ENCODE peak calls at places on chromosomes 7 and 10, in six cellular contexts. K, N, O, Q, H and E are unnamed samples.
A peak's percentile ranks its signal among the peaks of the same experiment; 100 is the strongest.

GRCh38 chr7:69654849-69655707 is 56.8 kb downstream of the AUTS2 start:
- DNase-seq in H (no peak), O (no peak), K (no peak), N (no peak), Q (no peak), E (no peak)

GRCh38 chr7:93298671-93299070 is 66.5 kb downstream of the VPS50 start:
- DNase-seq in N (peak; percentile 28), K (peak; percentile 68), O (no peak), Q (no peak), H (no peak), E (no peak)

GRCh38 chr10:129542589-129542988 is 75.5 kb downstream of the MGMT start:
- DNase-seq in Q (no peak), H (no peak), O (no peak), N (no peak), K (no peak), E (no peak)

GRCh38 chr7:66145404-66145843 is 30.8 kb downstream of the CRCP start:
- DNase-seq in N (no peak), K (peak; percentile 40), O (no peak), Q (peak; percentile 70), H (no peak), E (no peak)

GRCh38 chr10:92591550-92592140 is 1.3 kb upstream of the KIF11 start:
- DNase-seq in H (peak; percentile 87), O (peak; percentile 80), N (peak; percentile 52), K (peak; percentile 94), Q (peak; percentile 97), E (peak; percentile 89)

GRCh38 chr7:135501402-135501801 is 8.5 kb downstream of the CNOT4 start:
- DNase-seq in K (peak; percentile 40), O (no peak), N (no peak), Q (no peak), H (no peak), E (no peak)

GRCh38 chr10:11232222-11232961 is 214.7 kb downstream of the CELF2 start:
- DNase-seq in O (no peak), K (no peak), H (no peak), Q (no peak), N (no peak), E (no peak)

GRCh38 chr10:69549959-69550358 is 23.3 kb downstream of the NEUROG3 start:
- DNase-seq in Q (no peak), K (peak; percentile 9), H (no peak), O (no peak), N (no peak), E (no peak)

GRCh38 chr7:12814797-12815196 is 127.4 kb downstream of the ARL4A start:
- DNase-seq in H (no peak), K (no peak), Q (no peak), N (no peak), O (no peak), E (no peak)

GRCh38 chr10:130631139-130631864 is 495.1 kb downstream of the GLRX3 start:
- DNase-seq in K (no peak), Q (no peak), N (no peak), H (no peak), O (no peak), E (no peak)

GRCh38 chr10:101014966-101015581 is 15.5 kb downstream of the LZTS2 start:
- DNase-seq in Q (no peak), H (no peak), N (peak; percentile 85), K (peak; percentile 95), O (no peak), E (no peak)

GRCh38 chr10:124612611-124613498 is 131.3 kb downstream of the FAM53B start:
- DNase-seq in O (peak; percentile 44), K (peak; percentile 75), H (no peak), N (no peak), Q (no peak), E (no peak)

GRCh38 chr10:8146650-8147049 is 92.2 kb downstream of the GATA3 start:
- DNase-seq in H (no peak), N (no peak), O (no peak), K (peak; percentile 33), Q (no peak), E (no peak)

GRCh38 chr7:143360788-143361551 is 1.5 kb downstream of the FAM131B start:
- DNase-seq in K (no peak), N (no peak), H (no peak), Q (no peak), O (no peak), E (no peak)

GRCh38 chr7:24756989-24757798 is at the start of gene GSDME:
- DNase-seq in N (no peak), H (peak; percentile 87), Q (peak; percentile 82), K (peak; percentile 62), O (peak; percentile 78), E (peak; percentile 88)

GRCh38 chr7:2452074-2452507 is 24.1 kb downstream of the GRIFIN start:
- DNase-seq in Q (no peak), K (no peak), O (no peak), N (no peak), H (peak; percentile 73), E (peak; percentile 76)

GRCh38 chr7:128938524-128939074 is 872 bp downstream of the IRF5 start:
- DNase-seq in O (no peak), N (no peak), H (no peak), Q (no peak), K (peak; percentile 14), E (no peak)

GRCh38 chr10:47374611-47375536 is 9.2 kb downstream of the ZNF488 start:
- DNase-seq in O (no peak), H (no peak), N (peak; percentile 44), K (peak; percentile 55), Q (peak; percentile 82), E (no peak)

GRCh38 chr10:74177140-74177677 is 26.2 kb downstream of the ADK start:
- DNase-seq in N (no peak), H (peak; percentile 31), K (peak; percentile 53), O (no peak), Q (no peak), E (peak; percentile 49)

GRCh38 chr7:50713357-50713965 is 69.2 kb downstream of the GRB10 start:
- DNase-seq in H (no peak), N (no peak), O (no peak), Q (no peak), K (no peak), E (no peak)

DNA sequence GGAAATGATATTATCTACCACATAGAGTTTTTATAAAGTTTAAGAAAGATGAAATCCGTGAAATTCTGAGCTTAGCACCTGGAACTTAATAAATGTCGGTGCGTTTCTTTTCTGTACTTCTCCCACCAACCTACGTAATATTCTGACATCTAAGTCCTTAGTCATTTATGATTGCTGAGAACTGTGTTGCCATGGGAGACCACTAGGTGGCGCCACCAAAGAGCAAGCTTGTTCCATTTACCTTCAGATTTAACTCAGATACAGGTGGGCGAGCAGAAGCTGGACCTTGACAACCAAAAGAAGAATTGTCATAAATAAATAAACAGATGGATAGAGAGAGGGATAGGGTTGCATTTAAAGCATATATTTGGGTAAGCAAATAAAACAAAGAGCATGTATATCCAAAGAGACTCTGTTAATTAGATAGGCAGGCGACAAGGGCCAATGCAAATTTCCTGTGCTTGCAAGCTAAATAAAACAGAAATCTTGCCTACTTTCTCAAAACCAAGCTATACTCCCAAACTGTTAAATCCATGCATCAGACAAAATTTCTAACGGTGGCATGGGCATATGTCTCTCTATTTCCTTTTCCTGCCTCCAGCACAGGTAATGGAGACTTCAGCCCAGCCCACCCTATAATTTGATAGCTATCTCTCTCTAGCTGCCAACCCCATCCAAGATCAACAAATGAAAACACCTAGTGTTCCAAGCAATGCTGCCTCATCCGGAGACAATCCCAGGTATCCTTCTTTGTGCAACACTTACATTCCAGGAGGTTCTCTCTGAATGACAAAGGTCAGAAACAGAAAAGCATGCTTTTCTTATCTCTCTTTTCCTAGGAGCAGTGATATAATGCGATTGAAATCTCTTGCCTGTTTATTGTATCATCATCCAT is 699.6 kb downstream of the INHBA start:
- DNase-seq in Q (no peak), K (peak; percentile 77), N (no peak), O (peak; percentile 64), H (peak; percentile 11), E (peak; percentile 15)
- TF ChIP-seq CTCF in Q (peak; percentile 60), K (peak; percentile 85), N (peak; percentile 67), O (peak; percentile 85), H (peak; percentile 83), E (peak; percentile 67)

DNA sequence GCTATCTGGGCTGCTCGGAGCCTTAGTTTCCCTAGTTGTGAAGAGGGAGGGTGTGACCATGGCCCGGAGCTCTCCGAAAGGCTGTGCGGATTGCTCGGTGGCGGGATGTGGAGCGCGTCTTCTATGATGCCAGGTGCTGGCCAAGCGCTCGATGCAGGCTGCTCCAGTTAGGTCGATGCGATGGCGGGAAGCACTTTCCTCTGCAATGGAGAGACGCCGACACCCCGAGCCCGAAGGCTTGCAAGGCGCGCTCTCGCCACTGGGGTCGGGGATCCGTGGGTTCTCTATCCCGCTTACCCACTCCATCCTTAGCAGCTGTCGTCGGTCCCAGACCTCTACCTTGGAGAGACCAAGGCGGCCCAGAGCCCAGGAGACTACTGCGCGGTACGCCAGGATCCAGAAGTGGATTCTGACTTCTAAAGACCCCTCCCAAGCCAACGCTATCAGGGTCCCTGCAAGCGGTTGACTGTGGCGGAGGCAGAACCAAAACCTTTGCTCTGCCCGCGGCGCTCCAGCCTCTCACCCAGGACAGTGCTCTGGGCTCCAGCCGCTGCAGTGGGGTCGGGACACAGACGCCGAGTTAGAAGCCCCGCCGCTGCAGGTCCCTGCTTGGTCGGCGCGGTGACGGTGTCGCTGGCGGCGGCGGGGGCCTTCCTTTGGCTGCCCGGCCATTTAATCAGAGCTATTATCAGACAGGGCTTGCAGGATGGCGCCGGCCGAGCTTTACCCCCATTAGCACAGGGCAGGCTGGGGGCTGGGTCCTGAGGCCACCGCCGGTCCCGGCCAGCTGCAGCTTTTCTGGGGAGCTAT is 7.8 kb upstream of the TBX20 start:
- DNase-seq in H (no peak), N (no peak), O (peak; percentile 52), K (no peak), Q (no peak), E (no peak)
- TF ChIP-seq CTCF in H (no peak), N (no peak), O (peak; percentile 17), K (no peak), Q (no peak), E (no peak)

GRCh38 chr7:78134256-78134655 is 335.7 kb downstream of the PHTF2 start:
- DNase-seq in Q (no peak), H (peak; percentile 39), O (no peak), K (peak; percentile 69), N (peak; percentile 68), E (peak; percentile 55)
- TF ChIP-seq CTCF in Q (peak; percentile 58), H (peak; percentile 38), O (peak; percentile 49), K (peak; percentile 50), N (peak; percentile 59), E (no peak)

GRCh38 chr10:5448333-5449048 is 36.1 kb downstream of the NET1 start:
- DNase-seq in O (no peak), H (no peak), N (no peak), Q (no peak), K (no peak), E (no peak)

GRCh38 chr10:5447611-5448071 is 35.3 kb downstream of the NET1 start:
- DNase-seq in Q (no peak), N (no peak), H (no peak), O (no peak), K (peak; percentile 35), E (peak; percentile 42)

GRCh38 chr10:5446390-5446926 is 34.1 kb downstream of the NET1 start:
- DNase-seq in Q (peak; percentile 98), N (peak; percentile 55), K (peak; percentile 77), H (peak; percentile 58), O (peak; percentile 96), E (no peak)

GRCh38 chr10:5445006-5445405 is 32.6 kb downstream of the NET1 start:
- DNase-seq in N (no peak), Q (no peak), K (no peak), O (no peak), H (no peak), E (no peak)

DNA sequence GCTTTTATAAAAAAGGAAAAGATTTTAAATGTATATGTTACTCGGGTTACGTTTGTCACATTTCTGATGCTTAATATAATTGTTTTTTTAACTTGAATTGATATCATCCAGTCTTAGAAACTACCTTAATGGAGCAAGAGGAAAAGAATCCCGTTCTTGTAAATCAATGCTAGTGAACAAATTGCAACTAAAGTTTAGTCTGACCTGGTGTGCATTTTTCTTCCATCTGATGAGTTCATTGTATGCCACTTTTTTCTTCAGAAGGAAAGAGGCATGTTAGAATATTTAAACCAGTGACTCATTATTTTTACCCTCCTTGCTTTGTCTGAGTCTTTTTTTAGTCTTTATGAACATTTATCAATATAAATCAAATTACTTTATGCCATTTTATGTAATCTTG is 34.7 kb downstream of the NET1 start:
- DNase-seq in H (no peak), Q (no peak), O (no peak), K (peak; percentile 49), N (no peak), E (no peak)
- TF ChIP-seq CTCF in H (no peak), Q (no peak), O (no peak), K (no peak), N (no peak), E (no peak)